ENCODE peak calls at places on chromosomes 3 and 15, in six cellular contexts. One of them, this sample, is unnamed.
A peak's percentile ranks its signal among the peaks of the same experiment; 100 is the strongest.

GRCh38 chr15:67771201-67771600 is 54.1 kb upstream of the SKOR1 start:
- DNase-seq in mucosa of descending colon: no peak
- DNase-seq in kidney epithelial cell: no peak
- DNase-seq in CD4-positive, alpha-beta T cell: no peak
- DNase-seq in heart right ventricle: no peak
- DNase-seq in fibroblast of mammary gland: no peak
- DNase-seq in this sample: no peak

GRCh38 chr15:48880070-48880634 is 2.2 kb downstream of the EID1 start:
- DNase-seq in CD4-positive, alpha-beta T cell: no peak
- DNase-seq in mucosa of descending colon: no peak
- DNase-seq in heart right ventricle: no peak
- DNase-seq in fibroblast of mammary gland: no peak
- DNase-seq in kidney epithelial cell: no peak
- DNase-seq in this sample: no peak

GRCh38 chr3:78729921-78730320 is 1037.9 kb downstream of the ROBO1 start:
- DNase-seq in CD4-positive, alpha-beta T cell: no peak
- DNase-seq in kidney epithelial cell: no peak
- DNase-seq in mucosa of descending colon: no peak
- DNase-seq in fibroblast of mammary gland: no peak
- DNase-seq in heart right ventricle: no peak
- DNase-seq in this sample: no peak

GRCh38 chr3:171383206-171384018 is 76.8 kb downstream of the TNIK start:
- DNase-seq in kidney epithelial cell: no peak
- DNase-seq in heart right ventricle: no peak
- DNase-seq in mucosa of descending colon: no peak
- DNase-seq in CD4-positive, alpha-beta T cell: no peak
- DNase-seq in fibroblast of mammary gland: peak; percentile 21
- DNase-seq in this sample: no peak

GRCh38 chr3:18090377-18090776 is 334.8 kb downstream of the SATB1 start:
- DNase-seq in heart right ventricle: no peak
- DNase-seq in CD4-positive, alpha-beta T cell: no peak
- DNase-seq in kidney epithelial cell: no peak
- DNase-seq in fibroblast of mammary gland: no peak
- DNase-seq in mucosa of descending colon: no peak
- DNase-seq in this sample: no peak

GRCh38 chr3:134468519-134468918 is 17.3 kb downstream of the ANAPC13 start:
- DNase-seq in heart right ventricle: no peak
- DNase-seq in mucosa of descending colon: no peak
- DNase-seq in fibroblast of mammary gland: no peak
- DNase-seq in kidney epithelial cell: no peak
- DNase-seq in CD4-positive, alpha-beta T cell: no peak
- DNase-seq in this sample: no peak

GRCh38 chr3:24590344-24590880 is 95.8 kb upstream of the THRB start:
- DNase-seq in mucosa of descending colon: no peak
- DNase-seq in heart right ventricle: no peak
- DNase-seq in fibroblast of mammary gland: peak; percentile 23
- DNase-seq in CD4-positive, alpha-beta T cell: no peak
- DNase-seq in kidney epithelial cell: no peak
- DNase-seq in this sample: no peak

GRCh38 chr3:14458434-14459280 is 56.3 kb downstream of the SLC6A6 start:
- DNase-seq in kidney epithelial cell: no peak
- DNase-seq in heart right ventricle: no peak
- DNase-seq in mucosa of descending colon: no peak
- DNase-seq in CD4-positive, alpha-beta T cell: no peak
- DNase-seq in fibroblast of mammary gland: no peak
- DNase-seq in this sample: no peak

GRCh38 chr3:150149651-150150051 is 179.0 kb upstream of the PFN2 start:
- DNase-seq in kidney epithelial cell: no peak
- DNase-seq in CD4-positive, alpha-beta T cell: no peak
- DNase-seq in heart right ventricle: peak; percentile 20
- DNase-seq in fibroblast of mammary gland: peak; percentile 96
- DNase-seq in mucosa of descending colon: no peak
- DNase-seq in this sample: no peak

GRCh38 chr3:182392182-182392917 is 401.0 kb upstream of the ATP11B start:
- DNase-seq in fibroblast of mammary gland: no peak
- DNase-seq in heart right ventricle: no peak
- DNase-seq in CD4-positive, alpha-beta T cell: no peak
- DNase-seq in kidney epithelial cell: no peak
- DNase-seq in mucosa of descending colon: no peak
- DNase-seq in this sample: no peak

GRCh38 chr3:112770026-112770626 is 76.5 kb downstream of the CD200R1L start:
- DNase-seq in fibroblast of mammary gland: peak; percentile 80
- DNase-seq in kidney epithelial cell: no peak
- DNase-seq in mucosa of descending colon: no peak
- DNase-seq in CD4-positive, alpha-beta T cell: no peak
- DNase-seq in heart right ventricle: peak; percentile 21
- DNase-seq in this sample: no peak

GRCh38 chr3:146814601-146815315 is 209.6 kb upstream of the PLSCR5 start:
- DNase-seq in kidney epithelial cell: no peak
- DNase-seq in CD4-positive, alpha-beta T cell: no peak
- DNase-seq in heart right ventricle: no peak
- DNase-seq in fibroblast of mammary gland: peak; percentile 48
- DNase-seq in mucosa of descending colon: no peak
- DNase-seq in this sample: no peak

GRCh38 chr15:85689729-85690128 is 105.0 kb downstream of the KLHL25 start:
- DNase-seq in fibroblast of mammary gland: peak; percentile 72
- DNase-seq in CD4-positive, alpha-beta T cell: peak; percentile 64
- DNase-seq in kidney epithelial cell: no peak
- DNase-seq in heart right ventricle: peak; percentile 60
- DNase-seq in mucosa of descending colon: peak; percentile 67
- DNase-seq in this sample: peak; percentile 38

GRCh38 chr3:67605377-67605776 is 49.0 kb downstream of the SUCLG2 start:
- DNase-seq in fibroblast of mammary gland: peak; percentile 81
- DNase-seq in kidney epithelial cell: peak; percentile 2
- DNase-seq in mucosa of descending colon: no peak
- DNase-seq in CD4-positive, alpha-beta T cell: no peak
- DNase-seq in heart right ventricle: no peak
- DNase-seq in this sample: no peak

GRCh38 chr3:14507757-14508504 is 32.2 kb downstream of the GRIP2 start:
- DNase-seq in fibroblast of mammary gland: no peak
- DNase-seq in mucosa of descending colon: no peak
- DNase-seq in kidney epithelial cell: no peak
- DNase-seq in CD4-positive, alpha-beta T cell: peak; percentile 14
- DNase-seq in heart right ventricle: no peak
- DNase-seq in this sample: no peak

GRCh38 chr3:183768114-183768513 is 57.3 kb downstream of the MAP6D1 start:
- DNase-seq in heart right ventricle: no peak
- DNase-seq in mucosa of descending colon: no peak
- DNase-seq in kidney epithelial cell: no peak
- DNase-seq in CD4-positive, alpha-beta T cell: no peak
- DNase-seq in fibroblast of mammary gland: no peak
- DNase-seq in this sample: no peak

GRCh38 chr3:138862531-138862923 is 27.8 kb upstream of the PIK3CB start:
- DNase-seq in heart right ventricle: peak; percentile 10
- DNase-seq in fibroblast of mammary gland: peak; percentile 13
- DNase-seq in mucosa of descending colon: no peak
- DNase-seq in kidney epithelial cell: no peak
- DNase-seq in CD4-positive, alpha-beta T cell: no peak
- DNase-seq in this sample: no peak

GRCh38 chr3:105108823-105109222 is 257.9 kb upstream of the ALCAM start:
- DNase-seq in mucosa of descending colon: no peak
- DNase-seq in fibroblast of mammary gland: no peak
- DNase-seq in CD4-positive, alpha-beta T cell: no peak
- DNase-seq in kidney epithelial cell: no peak
- DNase-seq in heart right ventricle: no peak
- DNase-seq in this sample: no peak

DNA sequence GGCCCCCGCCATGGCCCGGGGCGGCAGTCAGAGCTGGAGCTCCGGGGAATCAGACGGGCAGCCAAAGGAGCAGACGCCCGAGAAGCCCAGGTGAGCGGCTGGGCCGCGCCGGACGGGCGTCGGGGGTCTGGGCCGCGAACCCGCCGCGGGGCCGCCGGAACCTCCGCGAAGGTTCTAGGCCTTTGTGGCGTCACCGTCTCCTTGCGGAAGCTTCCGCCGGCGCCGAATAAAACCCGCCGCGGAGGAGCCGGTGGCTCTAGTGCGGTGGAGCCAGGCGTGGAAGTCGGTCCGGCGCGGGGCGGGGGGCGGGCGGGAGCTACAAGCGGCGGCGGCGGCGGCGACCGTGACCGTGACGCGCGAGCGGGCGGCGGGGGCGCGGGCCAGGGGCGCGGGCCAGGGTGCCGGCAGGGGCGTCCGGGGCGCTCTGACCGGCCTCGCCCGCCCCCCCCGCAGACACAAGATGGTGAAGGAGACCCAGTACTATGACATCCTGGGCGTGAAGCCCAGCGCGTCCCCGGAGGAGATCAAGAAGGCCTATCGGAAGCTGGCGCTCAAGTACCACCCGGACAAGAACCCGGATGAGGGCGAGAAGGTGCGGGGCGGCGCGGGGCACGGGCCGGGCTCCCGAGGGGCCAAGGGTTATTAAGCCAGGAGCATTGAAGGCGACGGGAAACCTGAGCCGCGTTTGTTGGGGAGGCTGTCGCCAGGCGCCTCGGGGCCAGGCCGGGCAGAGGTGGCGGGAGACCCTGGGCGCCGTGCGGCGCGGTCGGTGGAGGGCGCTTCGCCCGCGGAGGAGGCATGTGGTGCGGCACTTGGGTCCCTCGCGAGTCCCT is at the start of gene DNAJA4:
- DNase-seq in heart right ventricle: peak; percentile 64
- DNase-seq in kidney epithelial cell: no peak
- DNase-seq in fibroblast of mammary gland: peak; percentile 37
- DNase-seq in CD4-positive, alpha-beta T cell: peak; percentile 68
- DNase-seq in mucosa of descending colon: peak; percentile 78
- DNase-seq in this sample: peak; percentile 78
- TF ChIP-seq CTCF in heart right ventricle: no peak
- TF ChIP-seq CTCF in kidney epithelial cell: no peak
- TF ChIP-seq CTCF in fibroblast of mammary gland: no peak
- TF ChIP-seq CTCF in CD4-positive, alpha-beta T cell: peak; percentile 27
- TF ChIP-seq CTCF in mucosa of descending colon: no peak
- TF ChIP-seq CTCF in this sample: peak; percentile 28

GRCh38 chr3:27360113-27361078 is 8.8 kb downstream of the NEK10 start:
- DNase-seq in CD4-positive, alpha-beta T cell: no peak
- DNase-seq in heart right ventricle: no peak
- DNase-seq in mucosa of descending colon: no peak
- DNase-seq in kidney epithelial cell: no peak
- DNase-seq in fibroblast of mammary gland: peak; percentile 57
- DNase-seq in this sample: no peak
- TF ChIP-seq CTCF in CD4-positive, alpha-beta T cell: no peak
- TF ChIP-seq CTCF in heart right ventricle: no peak
- TF ChIP-seq CTCF in mucosa of descending colon: no peak
- TF ChIP-seq CTCF in kidney epithelial cell: no peak
- TF ChIP-seq CTCF in fibroblast of mammary gland: no peak
- TF ChIP-seq CTCF in this sample: no peak

GRCh38 chr3:38738630-38739395 is 77.2 kb downstream of the SCN10A start:
- DNase-seq in kidney epithelial cell: no peak
- DNase-seq in heart right ventricle: peak; percentile 16
- DNase-seq in CD4-positive, alpha-beta T cell: no peak
- DNase-seq in mucosa of descending colon: no peak
- DNase-seq in fibroblast of mammary gland: peak; percentile 48
- DNase-seq in this sample: peak; percentile 72
- TF ChIP-seq CTCF in kidney epithelial cell: peak; percentile 70
- TF ChIP-seq CTCF in heart right ventricle: peak; percentile 49
- TF ChIP-seq CTCF in CD4-positive, alpha-beta T cell: no peak
- TF ChIP-seq CTCF in mucosa of descending colon: no peak
- TF ChIP-seq CTCF in fibroblast of mammary gland: peak; percentile 74
- TF ChIP-seq CTCF in this sample: peak; percentile 42

GRCh38 chr15:78810003-78810376 is 1.3 kb downstream of the ADAMTS7 start:
- DNase-seq in mucosa of descending colon: no peak
- DNase-seq in CD4-positive, alpha-beta T cell: no peak
- DNase-seq in kidney epithelial cell: no peak
- DNase-seq in heart right ventricle: no peak
- DNase-seq in fibroblast of mammary gland: no peak
- DNase-seq in this sample: no peak

GRCh38 chr15:78810377-78811123 is 714 bp downstream of the ADAMTS7 start:
- DNase-seq in mucosa of descending colon: no peak
- DNase-seq in fibroblast of mammary gland: peak; percentile 27
- DNase-seq in CD4-positive, alpha-beta T cell: no peak
- DNase-seq in kidney epithelial cell: no peak
- DNase-seq in heart right ventricle: peak; percentile 69
- DNase-seq in this sample: peak; percentile 67

GRCh38 chr15:78811825-78812183 is 540 bp upstream of the ADAMTS7 start:
- DNase-seq in kidney epithelial cell: no peak
- DNase-seq in heart right ventricle: peak; percentile 25
- DNase-seq in CD4-positive, alpha-beta T cell: no peak
- DNase-seq in fibroblast of mammary gland: peak; percentile 6
- DNase-seq in mucosa of descending colon: no peak
- DNase-seq in this sample: no peak

GRCh38 chr15:78808550-78808949 is 2.7 kb downstream of the ADAMTS7 start:
- DNase-seq in mucosa of descending colon: no peak
- DNase-seq in kidney epithelial cell: no peak
- DNase-seq in fibroblast of mammary gland: peak; percentile 58
- DNase-seq in heart right ventricle: peak; percentile 69
- DNase-seq in CD4-positive, alpha-beta T cell: no peak
- DNase-seq in this sample: peak; percentile 68

DNA sequence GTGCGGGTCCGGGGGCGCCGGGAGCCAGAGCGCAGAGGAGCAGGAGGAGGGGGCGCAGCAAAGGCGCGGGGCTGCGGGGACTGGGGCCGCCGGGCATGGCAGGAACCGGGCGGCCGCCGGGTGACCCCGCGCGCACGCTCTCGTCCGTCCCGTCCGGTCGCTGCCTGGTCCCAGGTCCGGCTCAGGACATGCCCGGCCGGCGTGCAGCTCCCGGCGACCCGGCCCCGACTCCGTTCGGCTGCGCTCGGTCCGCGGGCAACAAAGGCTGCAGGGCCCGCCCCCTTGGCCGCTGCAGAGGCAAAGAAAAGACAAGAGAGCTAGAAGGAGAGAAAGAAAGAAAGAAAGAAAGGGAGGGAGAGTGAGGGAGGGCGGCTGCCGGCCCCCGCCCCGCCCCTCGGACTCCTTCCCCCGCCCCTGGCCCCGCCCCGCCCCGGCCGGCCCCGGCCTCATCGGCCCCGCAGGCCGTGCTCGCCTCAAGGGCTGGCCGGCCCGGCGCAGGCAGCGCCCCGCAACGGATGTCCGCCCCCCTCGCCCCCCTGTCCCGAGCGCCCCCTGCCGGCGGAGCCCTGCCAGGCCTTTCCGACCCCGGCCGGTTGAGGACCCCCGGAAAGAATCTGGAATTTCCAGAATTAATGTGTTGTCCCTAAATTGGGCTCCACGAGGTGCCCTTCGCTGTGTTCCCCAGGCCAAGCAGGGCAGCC is at the start of gene ADAMTS7:
- DNase-seq in CD4-positive, alpha-beta T cell: peak; percentile 65
- DNase-seq in mucosa of descending colon: peak; percentile 71
- DNase-seq in heart right ventricle: peak; percentile 73
- DNase-seq in fibroblast of mammary gland: peak; percentile 49
- DNase-seq in kidney epithelial cell: peak; percentile 21
- DNase-seq in this sample: peak; percentile 95
- TF ChIP-seq CTCF in CD4-positive, alpha-beta T cell: peak; percentile 60
- TF ChIP-seq CTCF in mucosa of descending colon: peak; percentile 39
- TF ChIP-seq CTCF in heart right ventricle: peak; percentile 65
- TF ChIP-seq CTCF in fibroblast of mammary gland: peak; percentile 41
- TF ChIP-seq CTCF in kidney epithelial cell: peak; percentile 76
- TF ChIP-seq CTCF in this sample: peak; percentile 50

This sample was measured in GM13976.